ENCODE peak calls at places on chromosomes 11 and 22, in five cellular contexts. R is IMR-90, N is neuronal stem cell, W is H1, E is trophoblast cell. B is an unnamed sample.

GRCh38 chr11:127624455-127624854 is 623.9 kb upstream of the KIRREL3 start:
- DNase-seq in R (peak; percentile 6), N (no peak), W (no peak), E (no peak), B (no peak)

GRCh38 chr11:121291896-121292502 is 572 bp upstream of the SC5D start:
- DNase-seq in R (peak; percentile 5), N (no peak), W (no peak), E (no peak), B (no peak)

GRCh38 chr11:62307950-62308349 is 9.1 kb upstream of the SCGB1D4 start:
- DNase-seq in R (no peak), N (no peak), W (no peak), E (no peak), B (no peak)

GRCh38 chr11:45659031-45659817 is 6.2 kb downstream of the CHST1 start:
- DNase-seq in R (no peak), N (no peak), W (no peak), E (no peak), B (no peak)

GRCh38 chr11:72828081-72828567 is 13.9 kb downstream of the ATG16L2 start:
- DNase-seq in R (peak; percentile 44), N (no peak), W (no peak), E (peak; percentile 56), B (peak; percentile 83)

GRCh38 chr11:123924027-123924426 is 15.4 kb upstream of the OR4D5 start:
- DNase-seq in R (no peak), N (no peak), W (no peak), E (no peak), B (no peak)

GRCh38 chr11:112380464-112380863 is 119.8 kb upstream of the PLET1 start:
- DNase-seq in R (no peak), N (no peak), W (no peak), E (no peak), B (no peak)

GRCh38 chr22:43014062-43014875 is 680 bp downstream of the PACSIN2 start:
- DNase-seq in R (no peak), N (peak; percentile 54), W (peak; percentile 75), E (peak; percentile 28), B (peak; percentile 55)

GRCh38 chr11:72072348-72072747 is 8.0 kb downstream of the NUMA1 start:
- DNase-seq in R (peak; percentile 82), N (no peak), W (no peak), E (peak; percentile 79), B (peak; percentile 86)

GRCh38 chr22:47369020-47369419 is 606.6 kb downstream of the TBC1D22A start:
- DNase-seq in R (no peak), N (no peak), W (no peak), E (no peak), B (no peak)

GRCh38 chr22:29380856-29381255 is 7.5 kb downstream of the AP1B1 start:
- DNase-seq in R (no peak), N (no peak), W (no peak), E (no peak), B (no peak)

GRCh38 chr22:37898441-37899181 is 7.5 kb upstream of the MICALL1 start:
- DNase-seq in R (no peak), N (no peak), W (peak; percentile 60), E (peak; percentile 74), B (no peak)

GRCh38 chr22:27461470-27461869 is 340.1 kb downstream of the MN1 start:
- DNase-seq in R (peak; percentile 92), N (peak; percentile 71), W (no peak), E (peak; percentile 85), B (peak; percentile 79)

GRCh38 chr11:13094930-13095687 is 86.0 kb downstream of the RASSF10 start:
- DNase-seq in R (no peak), N (no peak), W (no peak), E (no peak), B (no peak)

GRCh38 chr11:105960252-105961245 is 61.5 kb downstream of the MSANTD4 start:
- DNase-seq in R (no peak), N (no peak), W (peak; percentile 72), E (peak; percentile 3), B (no peak)

GRCh38 chr22:38455530-38456271 is 702 bp upstream of the KCNJ4 start:
- DNase-seq in R (peak; percentile 26), N (peak; percentile 73), W (peak; percentile 90), E (no peak), B (peak; percentile 52)

GRCh38 chr11:117375960-117376359 is 48.3 kb downstream of the CEP164 start:
- DNase-seq in R (no peak), N (no peak), W (no peak), E (no peak), B (no peak)

GRCh38 chr22:29784451-29785361 is 17.5 kb downstream of the UQCR10 start:
- DNase-seq in R (peak; percentile 18), N (no peak), W (no peak), E (no peak), B (no peak)

GRCh38 chr22:41181349-41182241 is 23.5 kb upstream of the L3MBTL2 start:
- DNase-seq in R (peak; percentile 66), N (no peak), W (no peak), E (peak; percentile 93), B (peak; percentile 90)

GRCh38 chr22:46763051-46763705 is 728 bp downstream of the TBC1D22A start:
- DNase-seq in R (peak; percentile 7), N (no peak), W (no peak), E (peak; percentile 62), B (peak; percentile 46)

GRCh38 chr22:17633217-17633997 is 4.9 kb upstream of the ATP6V1E1 start:
- DNase-seq in R (peak; percentile 92), N (no peak), W (no peak), E (peak; percentile 94), B (peak; percentile 72)

GRCh38 chr22:23911318-23911980 is 17.3 kb downstream of the MIF start:
- DNase-seq in R (no peak), N (no peak), W (no peak), E (no peak), B (no peak)

GRCh38 chr11:72581067-72581466 is 93.2 kb downstream of the PDE2A start:
- DNase-seq in R (no peak), N (no peak), W (no peak), E (no peak), B (no peak)

GRCh38 chr22:33850227-33850626 is 70.0 kb downstream of the LARGE1 start:
- DNase-seq in R (no peak), N (no peak), W (no peak), E (no peak), B (no peak)

GRCh38 chr22:20319041-20319744 is 667 bp downstream of the DGCR6L start:
- DNase-seq in R (no peak), N (no peak), W (peak; percentile 48), E (peak; percentile 42), B (peak; percentile 54)

GRCh38 chr11:131025421-131026126 is 109.3 kb upstream of the SNX19 start:
- DNase-seq in R (no peak), N (no peak), W (no peak), E (no peak), B (no peak)

GRCh38 chr22:26957176-26957575 is 299.8 kb downstream of the MIAT start:
- DNase-seq in R (no peak), N (no peak), W (no peak), E (no peak), B (no peak)

GRCh38 chr22:21041937-21042336 is 3.8 kb upstream of the LRRC74B start:
- DNase-seq in R (peak; percentile 76), N (no peak), W (no peak), E (no peak), B (peak; percentile 17)

GRCh38 chr11:116680349-116681125 is 92.2 kb downstream of the BUD13 start:
- DNase-seq in R (no peak), N (no peak), W (no peak), E (no peak), B (no peak)

GRCh38 chr22:27637604-27638003 is 164.0 kb downstream of the MN1 start:
- DNase-seq in R (peak; percentile 28), N (no peak), W (no peak), E (no peak), B (peak; percentile 8)

GRCh38 chr22:37639070-37639760 is at the start of gene SH3BP1:
- DNase-seq in R (no peak), N (no peak), W (peak; percentile 86), E (peak; percentile 65), B (peak; percentile 37)

GRCh38 chr22:31343235-31344191 is 2.6 kb downstream of the PATZ1 start:
- DNase-seq in R (peak; percentile 26), N (peak; percentile 74), W (peak; percentile 89), E (peak; percentile 75), B (peak; percentile 43)

GRCh38 chr11:4991066-4991465 is 3.6 kb upstream of the OR51L1 start:
- DNase-seq in R (peak; percentile 12), N (no peak), W (no peak), E (no peak), B (no peak)

GRCh38 chr22:22161924-22162851 is 82.4 kb upstream of the VPREB1 start:
- DNase-seq in R (no peak), N (no peak), W (no peak), E (no peak), B (no peak)

GRCh38 chr22:44755956-44756361 is 3.6 kb downstream of the ARHGAP8 start:
- DNase-seq in R (no peak), N (no peak), W (no peak), E (peak; percentile 78), B (no peak)
- H3K4me3 ChIP-seq in R (no peak overlapping the region), N (no peak overlapping the region), W (peak overlapping the region; percentile 9), E (no peak overlapping the region), B (no peak overlapping the region)

GRCh38 chr11:64778223-64778472 is 194 bp downstream of the SF1 start:
- DNase-seq in R (no peak), N (no peak), W (no peak), E (no peak), B (no peak)
- H4K8ac ChIP-seq in R (peak overlapping the region; percentile 48), N (no peak overlapping the region), W (peak overlapping the region; percentile 96), E (peak overlapping the region; percentile 70), B (peak overlapping the region; percentile 75)

GRCh38 chr11:118614511-118614910 is 7.1 kb downstream of the PHLDB1 start:
- DNase-seq in R (no peak), N (no peak), W (peak; percentile 46), E (no peak), B (no peak)

GRCh38 chr11:118615996-118616395 is 8.6 kb downstream of the PHLDB1 start:
- DNase-seq in R (no peak), N (no peak), W (peak; percentile 70), E (no peak), B (no peak)

GRCh38 chr11:118618115-118618990 is 10.9 kb downstream of the PHLDB1 start:
- DNase-seq in R (peak; percentile 96), N (no peak), W (no peak), E (no peak), B (peak; percentile 99)

GRCh38 chr11:118612378-118612777 is 5.0 kb downstream of the PHLDB1 start:
- DNase-seq in R (peak; percentile 23), N (no peak), W (no peak), E (no peak), B (peak; percentile 88)

GRCh38 chr11:118615282-118615979 is 8.0 kb downstream of the PHLDB1 start:
- DNase-seq in R (no peak), N (peak; percentile 83), W (peak; percentile 80), E (no peak), B (no peak)
- H4K91ac ChIP-seq in R (peak overlapping the region; percentile 82), N (peak overlapping the region; percentile 26), W (peak overlapping the region; percentile 64), E (peak overlapping the region; percentile 69), B (peak overlapping the region; percentile 87)

DNA sequence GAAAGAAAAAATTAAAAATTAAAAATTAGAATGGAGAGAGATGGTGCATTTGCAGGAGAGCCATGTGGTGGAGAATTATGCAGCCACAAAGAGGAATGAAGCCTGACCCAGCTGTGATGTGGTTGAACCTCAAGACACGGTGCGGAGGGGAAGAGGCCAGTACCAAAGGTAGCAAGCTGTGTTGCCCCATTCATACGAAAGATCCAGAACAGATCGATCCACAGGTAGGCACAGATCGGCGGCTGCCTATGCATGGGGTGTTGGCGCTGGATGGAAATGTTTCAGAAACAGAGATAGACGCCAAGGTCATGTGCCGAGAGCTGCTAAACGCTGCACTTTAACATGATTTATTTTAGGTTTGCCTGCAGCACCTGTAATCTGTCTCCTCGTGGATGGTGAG is 992.3 kb downstream of the BRD1 start:
- DNase-seq in R (no peak), N (no peak), W (no peak), E (no peak), B (no peak)
- H3K4me3 ChIP-seq in R (no peak overlapping the region), N (no peak overlapping the region), W (no peak overlapping the region), E (peak overlapping the region; percentile 35), B (no peak overlapping the region)